ENCODE peak calls at places on chromosomes 13 and 19, in eight cellular contexts. P, C, R, U, E, J, X and K are unnamed samples.

GRCh38 chr19:2037676-2038255 is 13.3 kb downstream of the MKNK2 start:
- DNase-seq in P (no peak), C (no peak), R (no peak), U (no peak), E (no peak), J (no peak), X (no peak), K (no peak)

GRCh38 chr19:46616631-46617322 is 8.1 kb downstream of the PTGIR start:
- DNase-seq in P (peak), C (no peak), R (no peak), U (peak), E (no peak), J (no peak), X (no peak), K (no peak)

GRCh38 chr13:62320129-62320724 is 904.6 kb upstream of the PCDH20 start:
- DNase-seq in P (peak), C (no peak), R (no peak), U (peak), E (no peak), J (no peak), X (peak), K (no peak)

GRCh38 chr13:46893221-46893620 is 3.6 kb downstream of the HTR2A start:
- DNase-seq in P (peak), C (no peak), R (no peak), U (no peak), E (no peak), J (no peak), X (no peak), K (no peak)

GRCh38 chr19:17889609-17890214 is 18.0 kb downstream of the SLC5A5 start:
- DNase-seq in P (peak), C (no peak), R (no peak), U (no peak), E (no peak), J (no peak), X (peak), K (no peak)

GRCh38 chr13:25203256-25203794 is 31.2 kb upstream of the AMER2 start:
- DNase-seq in P (no peak), C (no peak), R (no peak), U (no peak), E (no peak), J (no peak), X (no peak), K (no peak)

GRCh38 chr13:72109863-72110262 is 242.9 kb upstream of the DACH1 start:
- DNase-seq in P (no peak), C (no peak), R (no peak), U (no peak), E (no peak), J (no peak), X (no peak), K (no peak)

GRCh38 chr19:11293468-11294389 is 2.2 kb upstream of the TSPAN16 start:
- DNase-seq in P (peak), C (peak), R (peak), U (peak), E (peak), J (peak), X (peak), K (peak)

GRCh38 chr13:37383066-37383465 is 215.5 kb downstream of the POSTN start:
- DNase-seq in P (peak), C (no peak), R (no peak), U (no peak), E (no peak), J (no peak), X (no peak), K (no peak)

GRCh38 chr19:30281903-30282302 is 90.3 kb upstream of the ZNF536 start:
- DNase-seq in P (no peak), C (no peak), R (no peak), U (no peak), E (no peak), J (no peak), X (no peak), K (no peak)
- H3K27ac ChIP-seq in P (no peak), C (no peak), R (no peak), U (no peak), E (no peak), J (no peak), X (no peak), K (no peak)

GRCh38 chr19:3955688-3956087 is 15.2 kb downstream of the DAPK3 start:
- DNase-seq in P (no peak), C (no peak), R (no peak), U (no peak), E (no peak), J (peak), X (no peak), K (no peak)
- H3K27ac ChIP-seq in P (no peak), C (no peak), R (no peak), U (no peak), E (no peak), J (no peak), X (no peak), K (no peak)

GRCh38 chr13:92317066-92317465 is 909.5 kb upstream of the GPC6 start:
- DNase-seq in P (no peak), C (no peak), R (no peak), U (no peak), E (no peak), J (no peak), X (no peak), K (no peak)
- H3K27ac ChIP-seq in P (no peak), C (no peak), R (no peak), U (peak), E (no peak), J (no peak), X (no peak), K (no peak)

GRCh38 chr13:51644649-51645048 is 60.4 kb downstream of the WDFY2 start:
- DNase-seq in P (no peak), C (no peak), R (no peak), U (no peak), E (no peak), J (no peak), X (no peak), K (no peak)
- H3K27ac ChIP-seq in P (no peak), C (peak), R (no peak), U (peak), E (peak), J (peak), X (no peak), K (peak)

DNA sequence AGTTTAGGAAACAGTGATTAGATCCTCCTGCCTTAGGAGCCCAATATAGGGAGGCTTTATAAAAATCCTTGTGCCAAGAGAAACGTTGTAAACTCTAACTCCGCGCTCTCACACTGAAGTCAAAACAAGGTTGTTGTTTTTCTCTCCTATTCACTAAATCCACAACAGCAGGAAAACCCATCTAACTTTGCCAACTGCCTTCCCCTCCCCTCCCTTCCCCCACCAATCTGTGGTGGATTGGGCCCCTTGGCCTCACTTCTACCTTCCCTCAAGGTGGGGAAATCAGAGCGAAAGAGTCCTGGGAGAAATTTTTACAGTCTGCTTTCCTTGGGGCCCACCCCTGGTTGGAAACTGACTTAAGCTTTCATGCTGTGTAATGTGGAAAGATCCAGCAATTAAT is 1.4 kb downstream of the DHRS12 start:
- DNase-seq in P (no peak), C (no peak), R (no peak), U (no peak), E (no peak), J (no peak), X (no peak), K (no peak)
- H3K27ac ChIP-seq in P (no peak), C (peak), R (peak), U (peak), E (peak), J (peak), X (peak), K (peak)

DNA sequence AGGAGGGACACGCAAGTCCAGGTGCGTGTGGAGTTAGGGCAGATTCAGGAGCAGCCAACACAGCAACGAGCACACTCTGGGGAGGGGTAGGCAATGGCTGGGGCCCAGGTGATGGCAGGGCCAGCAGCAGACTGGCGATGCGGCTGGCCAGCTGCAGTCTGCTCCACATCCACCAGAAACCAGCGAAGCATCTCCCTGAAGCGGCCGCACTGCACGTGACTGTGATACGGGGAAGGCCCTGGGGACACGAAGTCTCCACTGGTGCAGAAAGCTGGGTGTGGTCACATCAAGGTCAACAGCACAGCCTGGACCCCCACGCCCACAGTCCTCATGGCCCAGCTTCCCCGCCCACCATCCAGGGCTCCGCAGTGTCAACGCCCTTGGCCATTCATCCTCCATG is 21.3 kb upstream of the EPHX3 start:
- DNase-seq in P (no peak), C (no peak), R (no peak), U (no peak), E (no peak), J (no peak), X (no peak), K (no peak)
- H3K27ac ChIP-seq in P (no peak), C (no peak), R (no peak), U (peak), E (peak), J (no peak), X (no peak), K (no peak)

GRCh38 chr19:19457691-19458090 is 52.2 kb downstream of the GATAD2A start:
- DNase-seq in P (no peak), C (no peak), R (no peak), U (no peak), E (no peak), J (no peak), X (no peak), K (no peak)
- H3K27ac ChIP-seq in P (peak), C (no peak), R (peak), U (peak), E (no peak), J (no peak), X (no peak), K (peak)